ENCODE peak calls at places on chromosomes 7 and 10, in six cellular contexts. One of them, this sample, is unnamed.

GRCh38 chr7:106957766-106958165 is 86.7 kb upstream of the PRKAR2B start:
- DNase-seq in activated naive CD4-positive, alpha-beta T cell treated with anti-CD3 and anti-CD28 coated beads for 36 hours: no peak
- DNase-seq in NCI-H1092 treated with DMSO at 0.1 percent for 48 hours: no peak
- DNase-seq in fibroblast of the conjunctiva: no peak
- DNase-seq in DMS153: no peak
- DNase-seq in G401: no peak
- DNase-seq in this sample: no peak

GRCh38 chr10:22500567-22501369 is 155.5 kb downstream of the SPAG6 start:
- DNase-seq in activated naive CD4-positive, alpha-beta T cell treated with anti-CD3 and anti-CD28 coated beads for 36 hours: no peak
- DNase-seq in DMS153: no peak
- DNase-seq in fibroblast of the conjunctiva: no peak
- DNase-seq in G401: no peak
- DNase-seq in NCI-H1092 treated with DMSO at 0.1 percent for 48 hours: no peak
- DNase-seq in this sample: no peak

GRCh38 chr7:116517626-116518025 is 7.2 kb upstream of the CAV1 start:
- DNase-seq in G401: no peak
- DNase-seq in NCI-H1092 treated with DMSO at 0.1 percent for 48 hours: no peak
- DNase-seq in DMS153: no peak
- DNase-seq in activated naive CD4-positive, alpha-beta T cell treated with anti-CD3 and anti-CD28 coated beads for 36 hours: no peak
- DNase-seq in fibroblast of the conjunctiva: no peak
- DNase-seq in this sample: no peak

GRCh38 chr10:8051851-8052257 is 2.6 kb upstream of the GATA3 start:
- DNase-seq in DMS153: no peak
- DNase-seq in NCI-H1092 treated with DMSO at 0.1 percent for 48 hours: no peak
- DNase-seq in activated naive CD4-positive, alpha-beta T cell treated with anti-CD3 and anti-CD28 coated beads for 36 hours: no peak
- DNase-seq in G401: no peak
- DNase-seq in fibroblast of the conjunctiva: no peak
- DNase-seq in this sample: no peak

GRCh38 chr7:1990001-1990670 is 242.6 kb downstream of the MAD1L1 start:
- DNase-seq in fibroblast of the conjunctiva: peak
- DNase-seq in G401: no peak
- DNase-seq in NCI-H1092 treated with DMSO at 0.1 percent for 48 hours: no peak
- DNase-seq in activated naive CD4-positive, alpha-beta T cell treated with anti-CD3 and anti-CD28 coated beads for 36 hours: no peak
- DNase-seq in DMS153: no peak
- DNase-seq in this sample: no peak

GRCh38 chr10:78357673-78358206 is 324.1 kb downstream of the RPS24 start:
- DNase-seq in fibroblast of the conjunctiva: no peak
- DNase-seq in DMS153: no peak
- DNase-seq in NCI-H1092 treated with DMSO at 0.1 percent for 48 hours: no peak
- DNase-seq in G401: no peak
- DNase-seq in activated naive CD4-positive, alpha-beta T cell treated with anti-CD3 and anti-CD28 coated beads for 36 hours: no peak
- DNase-seq in this sample: no peak

GRCh38 chr7:30661926-30662325 is 20.3 kb downstream of the CRHR2 start:
- DNase-seq in DMS153: no peak
- DNase-seq in activated naive CD4-positive, alpha-beta T cell treated with anti-CD3 and anti-CD28 coated beads for 36 hours: no peak
- DNase-seq in fibroblast of the conjunctiva: no peak
- DNase-seq in G401: no peak
- DNase-seq in NCI-H1092 treated with DMSO at 0.1 percent for 48 hours: no peak
- DNase-seq in this sample: no peak

GRCh38 chr7:85041599-85042216 is 145.1 kb downstream of the SEMA3D start:
- DNase-seq in NCI-H1092 treated with DMSO at 0.1 percent for 48 hours: peak
- DNase-seq in DMS153: peak
- DNase-seq in activated naive CD4-positive, alpha-beta T cell treated with anti-CD3 and anti-CD28 coated beads for 36 hours: peak
- DNase-seq in G401: peak
- DNase-seq in fibroblast of the conjunctiva: peak
- DNase-seq in this sample: peak

GRCh38 chr7:69452797-69453196 is 145.5 kb upstream of the AUTS2 start:
- DNase-seq in fibroblast of the conjunctiva: no peak
- DNase-seq in G401: no peak
- DNase-seq in activated naive CD4-positive, alpha-beta T cell treated with anti-CD3 and anti-CD28 coated beads for 36 hours: no peak
- DNase-seq in DMS153: no peak
- DNase-seq in NCI-H1092 treated with DMSO at 0.1 percent for 48 hours: no peak
- DNase-seq in this sample: no peak

GRCh38 chr10:100823194-100823593 is 77.8 kb downstream of the PAX2 start:
- DNase-seq in activated naive CD4-positive, alpha-beta T cell treated with anti-CD3 and anti-CD28 coated beads for 36 hours: no peak
- DNase-seq in G401: no peak
- DNase-seq in fibroblast of the conjunctiva: no peak
- DNase-seq in NCI-H1092 treated with DMSO at 0.1 percent for 48 hours: no peak
- DNase-seq in DMS153: no peak
- DNase-seq in this sample: no peak

GRCh38 chr10:108783897-108784296 is 1139.4 kb downstream of the XPNPEP1 start:
- DNase-seq in NCI-H1092 treated with DMSO at 0.1 percent for 48 hours: no peak
- DNase-seq in DMS153: peak
- DNase-seq in activated naive CD4-positive, alpha-beta T cell treated with anti-CD3 and anti-CD28 coated beads for 36 hours: peak
- DNase-seq in fibroblast of the conjunctiva: peak
- DNase-seq in G401: peak
- DNase-seq in this sample: no peak

GRCh38 chr7:96330193-96330592 is 8.3 kb upstream of the SLC25A13 start:
- DNase-seq in DMS153: peak
- DNase-seq in fibroblast of the conjunctiva: no peak
- DNase-seq in NCI-H1092 treated with DMSO at 0.1 percent for 48 hours: no peak
- DNase-seq in G401: no peak
- DNase-seq in activated naive CD4-positive, alpha-beta T cell treated with anti-CD3 and anti-CD28 coated beads for 36 hours: no peak
- DNase-seq in this sample: no peak

GRCh38 chr7:106671160-106671559 is 10.2 kb upstream of the CCDC71L start:
- DNase-seq in DMS153: no peak
- DNase-seq in activated naive CD4-positive, alpha-beta T cell treated with anti-CD3 and anti-CD28 coated beads for 36 hours: no peak
- DNase-seq in NCI-H1092 treated with DMSO at 0.1 percent for 48 hours: no peak
- DNase-seq in G401: no peak
- DNase-seq in fibroblast of the conjunctiva: no peak
- DNase-seq in this sample: no peak

GRCh38 chr7:16071246-16071857 is 350.0 kb downstream of the CRPPA start:
- DNase-seq in G401: peak
- DNase-seq in activated naive CD4-positive, alpha-beta T cell treated with anti-CD3 and anti-CD28 coated beads for 36 hours: no peak
- DNase-seq in DMS153: peak
- DNase-seq in fibroblast of the conjunctiva: peak
- DNase-seq in NCI-H1092 treated with DMSO at 0.1 percent for 48 hours: peak
- DNase-seq in this sample: no peak

GRCh38 chr7:115910541-115911164 is 119.9 kb downstream of the TFEC start:
- DNase-seq in activated naive CD4-positive, alpha-beta T cell treated with anti-CD3 and anti-CD28 coated beads for 36 hours: no peak
- DNase-seq in NCI-H1092 treated with DMSO at 0.1 percent for 48 hours: peak
- DNase-seq in DMS153: peak
- DNase-seq in fibroblast of the conjunctiva: peak
- DNase-seq in G401: peak
- DNase-seq in this sample: no peak

GRCh38 chr10:67788028-67788886 is 49.7 kb downstream of the DNAJC12 start:
- DNase-seq in fibroblast of the conjunctiva: no peak
- DNase-seq in DMS153: no peak
- DNase-seq in G401: no peak
- DNase-seq in activated naive CD4-positive, alpha-beta T cell treated with anti-CD3 and anti-CD28 coated beads for 36 hours: peak
- DNase-seq in NCI-H1092 treated with DMSO at 0.1 percent for 48 hours: no peak
- DNase-seq in this sample: peak

GRCh38 chr10:76052798-76053473 is 621.5 kb downstream of the LRMDA start:
- DNase-seq in G401: no peak
- DNase-seq in NCI-H1092 treated with DMSO at 0.1 percent for 48 hours: no peak
- DNase-seq in fibroblast of the conjunctiva: no peak
- DNase-seq in DMS153: no peak
- DNase-seq in activated naive CD4-positive, alpha-beta T cell treated with anti-CD3 and anti-CD28 coated beads for 36 hours: no peak
- DNase-seq in this sample: no peak

GRCh38 chr10:88457680-88458079 is 125.4 kb downstream of the RNLS start:
- DNase-seq in DMS153: no peak
- DNase-seq in fibroblast of the conjunctiva: no peak
- DNase-seq in NCI-H1092 treated with DMSO at 0.1 percent for 48 hours: no peak
- DNase-seq in activated naive CD4-positive, alpha-beta T cell treated with anti-CD3 and anti-CD28 coated beads for 36 hours: peak
- DNase-seq in G401: no peak
- DNase-seq in this sample: no peak

GRCh38 chr10:102424916-102425315 is 4.3 kb downstream of the FBXL15 start:
- DNase-seq in activated naive CD4-positive, alpha-beta T cell treated with anti-CD3 and anti-CD28 coated beads for 36 hours: no peak
- DNase-seq in DMS153: no peak
- DNase-seq in fibroblast of the conjunctiva: no peak
- DNase-seq in NCI-H1092 treated with DMSO at 0.1 percent for 48 hours: no peak
- DNase-seq in G401: no peak
- DNase-seq in this sample: no peak

GRCh38 chr7:23410446-23411183 is 59.7 kb downstream of the IGF2BP3 start:
- DNase-seq in fibroblast of the conjunctiva: no peak
- DNase-seq in DMS153: no peak
- DNase-seq in G401: no peak
- DNase-seq in NCI-H1092 treated with DMSO at 0.1 percent for 48 hours: no peak
- DNase-seq in activated naive CD4-positive, alpha-beta T cell treated with anti-CD3 and anti-CD28 coated beads for 36 hours: no peak
- DNase-seq in this sample: no peak

GRCh38 chr7:29955799-29956476 is 33.7 kb downstream of the SCRN1 start:
- DNase-seq in DMS153: no peak
- DNase-seq in G401: no peak
- DNase-seq in fibroblast of the conjunctiva: no peak
- DNase-seq in NCI-H1092 treated with DMSO at 0.1 percent for 48 hours: no peak
- DNase-seq in activated naive CD4-positive, alpha-beta T cell treated with anti-CD3 and anti-CD28 coated beads for 36 hours: peak
- DNase-seq in this sample: no peak

GRCh38 chr10:22461891-22462290 is 116.6 kb downstream of the SPAG6 start:
- DNase-seq in DMS153: no peak
- DNase-seq in NCI-H1092 treated with DMSO at 0.1 percent for 48 hours: no peak
- DNase-seq in G401: no peak
- DNase-seq in activated naive CD4-positive, alpha-beta T cell treated with anti-CD3 and anti-CD28 coated beads for 36 hours: no peak
- DNase-seq in fibroblast of the conjunctiva: no peak
- DNase-seq in this sample: no peak

GRCh38 chr7:105178928-105179541 is 165.0 kb downstream of the KMT2E start:
- DNase-seq in DMS153: no peak
- DNase-seq in fibroblast of the conjunctiva: no peak
- DNase-seq in G401: no peak
- DNase-seq in NCI-H1092 treated with DMSO at 0.1 percent for 48 hours: no peak
- DNase-seq in activated naive CD4-positive, alpha-beta T cell treated with anti-CD3 and anti-CD28 coated beads for 36 hours: no peak
- DNase-seq in this sample: no peak

GRCh38 chr7:127874049-127874636 is 157.1 kb downstream of the LRRC4 start:
- DNase-seq in G401: no peak
- DNase-seq in fibroblast of the conjunctiva: no peak
- DNase-seq in NCI-H1092 treated with DMSO at 0.1 percent for 48 hours: no peak
- DNase-seq in activated naive CD4-positive, alpha-beta T cell treated with anti-CD3 and anti-CD28 coated beads for 36 hours: no peak
- DNase-seq in DMS153: no peak
- DNase-seq in this sample: no peak

GRCh38 chr10:72254891-72255568 is 18.7 kb upstream of the DDIT4 start:
- DNase-seq in fibroblast of the conjunctiva: peak
- DNase-seq in NCI-H1092 treated with DMSO at 0.1 percent for 48 hours: peak
- DNase-seq in activated naive CD4-positive, alpha-beta T cell treated with anti-CD3 and anti-CD28 coated beads for 36 hours: peak
- DNase-seq in G401: peak
- DNase-seq in DMS153: peak
- DNase-seq in this sample: peak

GRCh38 chr10:68499544-68499943 is 27.8 kb upstream of the DNA2 start:
- DNase-seq in G401: no peak
- DNase-seq in NCI-H1092 treated with DMSO at 0.1 percent for 48 hours: no peak
- DNase-seq in activated naive CD4-positive, alpha-beta T cell treated with anti-CD3 and anti-CD28 coated beads for 36 hours: no peak
- DNase-seq in DMS153: no peak
- DNase-seq in fibroblast of the conjunctiva: no peak
- DNase-seq in this sample: no peak

GRCh38 chr10:28991738-28992270 is 297.1 kb upstream of the LYZL1 start:
- DNase-seq in NCI-H1092 treated with DMSO at 0.1 percent for 48 hours: peak
- DNase-seq in fibroblast of the conjunctiva: no peak
- DNase-seq in G401: peak
- DNase-seq in DMS153: peak
- DNase-seq in activated naive CD4-positive, alpha-beta T cell treated with anti-CD3 and anti-CD28 coated beads for 36 hours: peak
- DNase-seq in this sample: peak

GRCh38 chr10:28679941-28680752 is 2.8 kb downstream of the BAMBI start:
- DNase-seq in G401: no peak
- DNase-seq in activated naive CD4-positive, alpha-beta T cell treated with anti-CD3 and anti-CD28 coated beads for 36 hours: no peak
- DNase-seq in fibroblast of the conjunctiva: no peak
- DNase-seq in NCI-H1092 treated with DMSO at 0.1 percent for 48 hours: no peak
- DNase-seq in DMS153: no peak
- DNase-seq in this sample: no peak

GRCh38 chr10:80168679-80169380 is 36.3 kb downstream of the PLAC9 start:
- DNase-seq in activated naive CD4-positive, alpha-beta T cell treated with anti-CD3 and anti-CD28 coated beads for 36 hours: no peak
- DNase-seq in DMS153: no peak
- DNase-seq in G401: no peak
- DNase-seq in NCI-H1092 treated with DMSO at 0.1 percent for 48 hours: no peak
- DNase-seq in fibroblast of the conjunctiva: no peak
- DNase-seq in this sample: no peak

GRCh38 chr10:124607693-124608092 is 136.5 kb downstream of the FAM53B start:
- DNase-seq in NCI-H1092 treated with DMSO at 0.1 percent for 48 hours: no peak
- DNase-seq in DMS153: no peak
- DNase-seq in G401: no peak
- DNase-seq in fibroblast of the conjunctiva: no peak
- DNase-seq in activated naive CD4-positive, alpha-beta T cell treated with anti-CD3 and anti-CD28 coated beads for 36 hours: no peak
- DNase-seq in this sample: no peak

GRCh38 chr7:12210179-12211053 is 678 bp upstream of the TMEM106B start:
- DNase-seq in DMS153: peak
- DNase-seq in NCI-H1092 treated with DMSO at 0.1 percent for 48 hours: peak
- DNase-seq in fibroblast of the conjunctiva: no peak
- DNase-seq in activated naive CD4-positive, alpha-beta T cell treated with anti-CD3 and anti-CD28 coated beads for 36 hours: no peak
- DNase-seq in G401: no peak
- DNase-seq in this sample: peak

GRCh38 chr10:70540089-70540788 is 61.7 kb downstream of the PALD1 start:
- DNase-seq in G401: no peak
- DNase-seq in fibroblast of the conjunctiva: no peak
- DNase-seq in NCI-H1092 treated with DMSO at 0.1 percent for 48 hours: peak
- DNase-seq in activated naive CD4-positive, alpha-beta T cell treated with anti-CD3 and anti-CD28 coated beads for 36 hours: peak
- DNase-seq in DMS153: no peak
- DNase-seq in this sample: no peak

GRCh38 chr10:50224330-50224952 is 26.9 kb downstream of the ASAH2 start:
- DNase-seq in activated naive CD4-positive, alpha-beta T cell treated with anti-CD3 and anti-CD28 coated beads for 36 hours: peak
- DNase-seq in NCI-H1092 treated with DMSO at 0.1 percent for 48 hours: peak
- DNase-seq in G401: peak
- DNase-seq in DMS153: peak
- DNase-seq in fibroblast of the conjunctiva: peak
- DNase-seq in this sample: no peak

GRCh38 chr7:131012477-131013031 is 278.5 kb upstream of the KLF14 start:
- DNase-seq in NCI-H1092 treated with DMSO at 0.1 percent for 48 hours: no peak
- DNase-seq in activated naive CD4-positive, alpha-beta T cell treated with anti-CD3 and anti-CD28 coated beads for 36 hours: no peak
- DNase-seq in fibroblast of the conjunctiva: no peak
- DNase-seq in DMS153: no peak
- DNase-seq in G401: no peak
- DNase-seq in this sample: no peak

GRCh38 chr10:111107023-111107422 is 30.2 kb downstream of the ADRA2A start:
- DNase-seq in NCI-H1092 treated with DMSO at 0.1 percent for 48 hours: no peak
- DNase-seq in DMS153: no peak
- DNase-seq in G401: peak
- DNase-seq in fibroblast of the conjunctiva: no peak
- DNase-seq in activated naive CD4-positive, alpha-beta T cell treated with anti-CD3 and anti-CD28 coated beads for 36 hours: no peak
- DNase-seq in this sample: no peak

GRCh38 chr7:105837765-105838241 is 38.6 kb downstream of the ATXN7L1 start:
- DNase-seq in DMS153: peak
- DNase-seq in fibroblast of the conjunctiva: no peak
- DNase-seq in NCI-H1092 treated with DMSO at 0.1 percent for 48 hours: peak
- DNase-seq in activated naive CD4-positive, alpha-beta T cell treated with anti-CD3 and anti-CD28 coated beads for 36 hours: no peak
- DNase-seq in G401: no peak
- DNase-seq in this sample: no peak